ENCODE peak calls at places on chromosomes 7 and 10, in ten cellular contexts. One of them, this sample, is unnamed. For H3K4me1 and H3K79me2, the result is how much of the 10 kb centered on the place peaks cover.

GRCh38 chr7:2893411-2893861 is 49.3 kb upstream of the GNA12 start:
- DNase-seq in GM12878: no peak
- DNase-seq in OCI-LY7: peak
- DNase-seq in GM23248: no peak
- DNase-seq in astrocyte: no peak
- DNase-seq in endothelial cell of umbilical vein: no peak
- DNase-seq in mammary epithelial cell: no peak
- DNase-seq in PC-3: no peak
- DNase-seq in GM23338: no peak
- DNase-seq in H1: no peak
- DNase-seq in this sample: no peak

GRCh38 chr10:79411546-79412495 is 33.6 kb downstream of the ZCCHC24 start:
- DNase-seq in GM12878: no peak
- DNase-seq in OCI-LY7: no peak
- DNase-seq in GM23248: no peak
- DNase-seq in astrocyte: no peak
- DNase-seq in endothelial cell of umbilical vein: no peak
- DNase-seq in mammary epithelial cell: no peak
- DNase-seq in PC-3: no peak
- DNase-seq in GM23338: no peak
- DNase-seq in H1: no peak
- DNase-seq in this sample: no peak

GRCh38 chr10:109972372-109973001 is 35.3 kb upstream of the ADD3 start:
- DNase-seq in GM12878: no peak
- DNase-seq in OCI-LY7: no peak
- DNase-seq in GM23248: no peak
- DNase-seq in astrocyte: no peak
- DNase-seq in endothelial cell of umbilical vein: no peak
- DNase-seq in mammary epithelial cell: no peak
- DNase-seq in PC-3: no peak
- DNase-seq in GM23338: no peak
- DNase-seq in H1: no peak
- DNase-seq in this sample: no peak

GRCh38 chr10:15231403-15231802 is 62.9 kb upstream of the NMT2 start:
- DNase-seq in GM12878: no peak
- DNase-seq in OCI-LY7: no peak
- DNase-seq in GM23248: no peak
- DNase-seq in astrocyte: no peak
- DNase-seq in endothelial cell of umbilical vein: no peak
- DNase-seq in mammary epithelial cell: no peak
- DNase-seq in PC-3: no peak
- DNase-seq in GM23338: no peak
- DNase-seq in H1: no peak
- DNase-seq in this sample: no peak

GRCh38 chr10:62424026-62424425 is 49.9 kb downstream of the ZNF365 start:
- DNase-seq in GM12878: no peak
- DNase-seq in OCI-LY7: peak
- DNase-seq in GM23248: no peak
- DNase-seq in astrocyte: no peak
- DNase-seq in endothelial cell of umbilical vein: peak
- DNase-seq in mammary epithelial cell: no peak
- DNase-seq in PC-3: peak
- DNase-seq in GM23338: peak
- DNase-seq in H1: no peak
- DNase-seq in this sample: no peak

GRCh38 chr7:98265841-98266271 is 13.8 kb upstream of the TECPR1 start:
- DNase-seq in GM12878: no peak
- DNase-seq in OCI-LY7: no peak
- DNase-seq in GM23248: peak
- DNase-seq in astrocyte: peak
- DNase-seq in endothelial cell of umbilical vein: peak
- DNase-seq in mammary epithelial cell: no peak
- DNase-seq in PC-3: no peak
- DNase-seq in GM23338: peak
- DNase-seq in H1: no peak
- DNase-seq in this sample: no peak

GRCh38 chr10:57679916-57680315 is 587.8 kb downstream of the IPMK start:
- DNase-seq in GM12878: no peak
- DNase-seq in OCI-LY7: no peak
- DNase-seq in GM23248: no peak
- DNase-seq in astrocyte: no peak
- DNase-seq in endothelial cell of umbilical vein: no peak
- DNase-seq in mammary epithelial cell: no peak
- DNase-seq in PC-3: no peak
- DNase-seq in GM23338: no peak
- DNase-seq in H1: no peak
- DNase-seq in this sample: no peak

GRCh38 chr10:13877154-13877909 is 290.6 kb downstream of the PRPF18 start:
- DNase-seq in GM12878: no peak
- DNase-seq in OCI-LY7: no peak
- DNase-seq in GM23248: peak
- DNase-seq in astrocyte: peak
- DNase-seq in endothelial cell of umbilical vein: no peak
- DNase-seq in mammary epithelial cell: no peak
- DNase-seq in PC-3: no peak
- DNase-seq in GM23338: peak
- DNase-seq in H1: no peak
- DNase-seq in this sample: no peak

GRCh38 chr10:129523031-129523722 is 56.1 kb downstream of the MGMT start:
- DNase-seq in GM12878: no peak
- DNase-seq in OCI-LY7: no peak
- DNase-seq in GM23248: no peak
- DNase-seq in astrocyte: no peak
- DNase-seq in endothelial cell of umbilical vein: no peak
- DNase-seq in mammary epithelial cell: no peak
- DNase-seq in PC-3: no peak
- DNase-seq in GM23338: no peak
- DNase-seq in H1: no peak
- DNase-seq in this sample: no peak

GRCh38 chr7:54978364-54979116 is 40.3 kb upstream of the EGFR start:
- DNase-seq in GM12878: no peak
- DNase-seq in OCI-LY7: no peak
- DNase-seq in GM23248: no peak
- DNase-seq in astrocyte: no peak
- DNase-seq in endothelial cell of umbilical vein: no peak
- DNase-seq in mammary epithelial cell: no peak
- DNase-seq in PC-3: no peak
- DNase-seq in GM23338: peak
- DNase-seq in H1: no peak
- DNase-seq in this sample: no peak

GRCh38 chr7:133873631-133874030 is 253.5 kb upstream of the LRGUK start:
- DNase-seq in GM12878: no peak
- DNase-seq in OCI-LY7: no peak
- DNase-seq in GM23248: no peak
- DNase-seq in astrocyte: peak
- DNase-seq in endothelial cell of umbilical vein: peak
- DNase-seq in mammary epithelial cell: no peak
- DNase-seq in PC-3: no peak
- DNase-seq in GM23338: no peak
- DNase-seq in H1: no peak
- DNase-seq in this sample: no peak

GRCh38 chr7:28926871-28927597 is 31.1 kb downstream of the TRIL start:
- DNase-seq in GM12878: peak
- DNase-seq in OCI-LY7: peak
- DNase-seq in GM23248: peak
- DNase-seq in astrocyte: peak
- DNase-seq in endothelial cell of umbilical vein: peak
- DNase-seq in mammary epithelial cell: peak
- DNase-seq in PC-3: peak
- DNase-seq in GM23338: peak
- DNase-seq in H1: no peak
- DNase-seq in this sample: peak

GRCh38 chr10:55374060-55374459 is 573.0 kb upstream of the PCDH15 start:
- DNase-seq in GM12878: no peak
- DNase-seq in OCI-LY7: no peak
- DNase-seq in GM23248: peak
- DNase-seq in astrocyte: no peak
- DNase-seq in endothelial cell of umbilical vein: peak
- DNase-seq in mammary epithelial cell: no peak
- DNase-seq in PC-3: no peak
- DNase-seq in GM23338: no peak
- DNase-seq in H1: no peak
- DNase-seq in this sample: no peak

GRCh38 chr7:132614428-132615076 is 38.3 kb upstream of the PLXNA4 start:
- DNase-seq in GM12878: no peak
- DNase-seq in OCI-LY7: no peak
- DNase-seq in GM23248: peak
- DNase-seq in astrocyte: no peak
- DNase-seq in endothelial cell of umbilical vein: peak
- DNase-seq in mammary epithelial cell: no peak
- DNase-seq in PC-3: no peak
- DNase-seq in GM23338: peak
- DNase-seq in H1: peak
- DNase-seq in this sample: peak

DNA sequence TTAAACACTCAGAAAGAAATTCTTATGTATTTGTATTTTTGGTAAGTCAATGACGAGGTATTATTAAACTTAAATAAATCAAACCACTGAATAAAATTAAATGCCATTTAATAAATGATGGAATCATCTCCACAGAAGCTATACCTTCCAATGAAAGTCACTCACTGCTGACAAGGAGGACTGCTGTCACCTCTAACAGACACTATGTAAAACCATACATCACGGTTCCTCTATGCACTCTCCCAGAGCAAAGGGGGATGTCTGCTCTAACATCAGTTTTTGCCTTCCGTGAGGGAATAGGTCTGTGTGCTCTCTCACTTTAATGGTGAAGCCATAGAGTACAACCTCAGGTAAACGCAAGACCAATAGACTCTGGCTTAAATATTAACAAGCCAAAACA is 99.7 kb upstream of the DDC start:
- DNase-seq in GM12878: no peak
- DNase-seq in OCI-LY7: no peak
- DNase-seq in GM23248: no peak
- DNase-seq in astrocyte: no peak
- DNase-seq in endothelial cell of umbilical vein: no peak
- DNase-seq in mammary epithelial cell: no peak
- DNase-seq in PC-3: no peak
- DNase-seq in GM23338: no peak
- DNase-seq in H1: no peak
- DNase-seq in this sample: no peak
- H3K4me1 ChIP-seq in GM12878: under half
- H3K4me1 ChIP-seq in OCI-LY7: under half
- H3K4me1 ChIP-seq in GM23248: under half
- H3K4me1 ChIP-seq in astrocyte: under half
- H3K4me1 ChIP-seq in endothelial cell of umbilical vein: under half
- H3K4me1 ChIP-seq in mammary epithelial cell: under half
- H3K4me1 ChIP-seq in PC-3: under half
- H3K4me1 ChIP-seq in GM23338: under half
- H3K4me1 ChIP-seq in H1: under half
- H3K4me1 ChIP-seq in this sample: under half

DNA sequence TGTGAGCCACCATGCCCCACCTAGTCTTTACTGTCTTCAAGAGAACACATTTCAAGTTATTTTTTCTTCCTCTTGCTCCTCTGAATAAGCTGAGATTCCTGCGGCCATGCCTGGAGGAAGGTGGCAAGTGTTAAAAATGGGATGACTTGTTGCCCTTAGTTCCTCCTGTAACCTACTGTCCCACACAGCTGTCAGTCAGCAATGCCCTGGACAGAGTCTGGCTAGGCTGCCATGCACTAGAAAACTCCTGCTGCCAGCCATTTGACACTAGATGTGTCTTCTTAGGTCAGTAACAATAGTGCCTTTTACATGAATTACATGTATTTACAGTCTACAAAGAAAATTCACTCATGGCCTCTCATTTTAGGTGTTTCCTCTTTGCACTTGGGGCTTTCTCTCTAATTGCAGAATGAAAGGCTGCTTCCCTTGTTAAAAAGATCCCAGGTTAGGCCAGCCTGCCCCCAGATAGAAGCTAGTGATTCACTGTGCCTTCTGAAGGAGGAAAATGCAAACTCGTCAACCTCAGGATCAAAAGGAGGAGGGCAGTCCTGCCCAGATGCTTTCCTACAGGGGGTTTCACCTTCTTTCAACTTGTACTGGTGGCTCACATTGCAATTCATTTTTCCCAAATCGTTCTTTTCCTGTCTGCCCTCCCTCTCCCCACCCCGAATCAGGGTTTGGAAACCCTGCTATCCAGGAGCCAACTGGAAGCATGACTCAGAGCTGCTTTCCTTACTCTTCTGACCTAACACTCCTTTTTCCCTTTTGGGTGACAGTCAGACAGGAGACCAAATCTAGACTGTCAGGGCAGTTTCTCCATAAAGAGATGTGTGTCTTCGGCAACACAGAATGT is 136.6 kb downstream of the SPAG6 start:
- DNase-seq in GM12878: no peak
- DNase-seq in OCI-LY7: no peak
- DNase-seq in GM23248: peak
- DNase-seq in astrocyte: peak
- DNase-seq in endothelial cell of umbilical vein: peak
- DNase-seq in mammary epithelial cell: peak
- DNase-seq in PC-3: peak
- DNase-seq in GM23338: peak
- DNase-seq in H1: no peak
- DNase-seq in this sample: no peak
- H2AFZ ChIP-seq in GM12878: no peak
- H2AFZ ChIP-seq in OCI-LY7: no peak
- H2AFZ ChIP-seq in GM23248: no peak
- H2AFZ ChIP-seq in astrocyte: no peak
- H2AFZ ChIP-seq in endothelial cell of umbilical vein: no peak
- H2AFZ ChIP-seq in mammary epithelial cell: no peak
- H2AFZ ChIP-seq in PC-3: peak
- H2AFZ ChIP-seq in GM23338: peak
- H2AFZ ChIP-seq in H1: no peak
- H2AFZ ChIP-seq in this sample: no peak

GRCh38 chr10:34727595-34728033 is 87.5 kb downstream of the PARD3 start:
- DNase-seq in GM12878: no peak
- DNase-seq in OCI-LY7: no peak
- DNase-seq in GM23248: no peak
- DNase-seq in astrocyte: peak
- DNase-seq in endothelial cell of umbilical vein: no peak
- DNase-seq in mammary epithelial cell: peak
- DNase-seq in PC-3: no peak
- DNase-seq in GM23338: peak
- DNase-seq in H1: no peak
- DNase-seq in this sample: no peak
- H3K79me2 ChIP-seq in GM12878: under half
- H3K79me2 ChIP-seq in OCI-LY7: under half
- H3K79me2 ChIP-seq in GM23248: under half
- H3K79me2 ChIP-seq in astrocyte: under half
- H3K79me2 ChIP-seq in endothelial cell of umbilical vein: under half
- H3K79me2 ChIP-seq in mammary epithelial cell: half or more
- H3K79me2 ChIP-seq in PC-3: half or more
- H3K79me2 ChIP-seq in GM23338: half or more
- H3K79me2 ChIP-seq in H1: half or more
- H3K79me2 ChIP-seq in this sample: half or more

DNA sequence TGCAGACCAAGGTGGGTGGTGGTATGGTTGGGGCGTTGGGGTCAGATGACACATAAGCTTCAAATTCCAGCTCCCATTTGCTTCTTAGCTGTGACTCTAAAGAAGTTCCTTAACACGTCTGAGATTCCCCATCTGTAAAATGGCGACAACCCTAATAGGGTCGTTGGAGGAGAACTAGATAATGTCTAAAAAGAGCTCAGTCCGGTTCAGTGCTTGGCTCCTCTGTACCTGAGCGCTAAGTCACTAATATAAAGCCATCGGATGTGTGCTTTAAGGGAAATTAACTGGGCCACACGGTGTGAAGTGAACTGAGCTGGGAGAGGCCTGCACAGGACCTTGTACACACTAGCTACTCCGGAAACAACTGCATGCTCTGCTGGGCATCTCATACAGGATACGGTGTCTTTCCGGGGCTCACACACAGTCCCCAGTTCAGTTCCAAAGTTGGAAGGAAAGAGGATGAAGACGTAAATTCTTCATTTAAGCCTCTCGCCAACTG is 476 bp upstream of the ZFYVE27 start:
- DNase-seq in GM12878: no peak
- DNase-seq in OCI-LY7: no peak
- DNase-seq in GM23248: no peak
- DNase-seq in astrocyte: no peak
- DNase-seq in endothelial cell of umbilical vein: no peak
- DNase-seq in mammary epithelial cell: no peak
- DNase-seq in PC-3: no peak
- DNase-seq in GM23338: no peak
- DNase-seq in H1: no peak
- DNase-seq in this sample: no peak
- H3K4me1 ChIP-seq in GM12878: under half
- H3K4me1 ChIP-seq in OCI-LY7: under half
- H3K4me1 ChIP-seq in GM23248: under half
- H3K4me1 ChIP-seq in astrocyte: under half
- H3K4me1 ChIP-seq in endothelial cell of umbilical vein: under half
- H3K4me1 ChIP-seq in mammary epithelial cell: under half
- H3K4me1 ChIP-seq in PC-3: under half
- H3K4me1 ChIP-seq in GM23338: under half
- H3K4me1 ChIP-seq in H1: under half
- H3K4me1 ChIP-seq in this sample: under half

This sample was measured in neural progenitor cell.